ENCODE peak calls at places on chromosomes 1 and 21, in six cellular contexts. R, X, F, Q, W and G are unnamed samples.

GRCh38 chr1:240719953-240720700 is 108.2 kb upstream of the GREM2 start:
- DNase-seq in R (no peak), X (no peak), F (no peak), Q (no peak), W (no peak), G (no peak)

GRCh38 chr1:31574749-31575372 is 1.5 kb upstream of the TINAGL1 start:
- DNase-seq in R (peak), X (no peak), F (no peak), Q (no peak), W (no peak), G (no peak)

GRCh38 chr1:46489169-46489637 is 433 bp upstream of the DMBX1 start:
- DNase-seq in R (peak), X (no peak), F (no peak), Q (no peak), W (no peak), G (no peak)

GRCh38 chr1:43833013-43833412 is 100.6 kb upstream of the ARTN start:
- DNase-seq in R (no peak), X (no peak), F (no peak), Q (no peak), W (no peak), G (no peak)

GRCh38 chr1:111955755-111956154 is 33.7 kb downstream of the KCND3 start:
- DNase-seq in R (peak), X (no peak), F (no peak), Q (no peak), W (peak), G (no peak)

GRCh38 chr1:49251385-49251784 is 474.7 kb upstream of the BEND5 start:
- DNase-seq in R (no peak), X (no peak), F (no peak), Q (no peak), W (no peak), G (no peak)

GRCh38 chr1:61338899-61339298 is 256.5 kb downstream of the NFIA start:
- DNase-seq in R (no peak), X (no peak), F (no peak), Q (no peak), W (no peak), G (no peak)

GRCh38 chr1:231139125-231139649 is 22.7 kb upstream of the TRIM67 start:
- DNase-seq in R (peak), X (no peak), F (no peak), Q (no peak), W (peak), G (no peak)

GRCh38 chr21:37385179-37385765 is 18.7 kb downstream of the DYRK1A start:
- DNase-seq in R (no peak), X (no peak), F (no peak), Q (no peak), W (no peak), G (no peak)